ENCODE peak calls at places on chromosomes 12 and 14, in eight cellular contexts. F, B, V, O, N, A, S and Z are unnamed samples.
A peak's percentile ranks its signal among the peaks of the same experiment; 100 is the strongest.

GRCh38 chr14:25042362-25043299 is 7.3 kb downstream of the STXBP6 start:
- DNase-seq in F (peak; percentile 21), B (no peak), V (no peak), O (no peak), N (no peak), A (peak; percentile 28), S (no peak), Z (no peak)

GRCh38 chr14:101184104-101184455 is 280.6 kb upstream of the RTL1 start:
- DNase-seq in F (no peak), B (no peak), V (no peak), O (no peak), N (no peak), A (no peak), S (no peak), Z (peak; percentile 5)

GRCh38 chr14:38254565-38255407 is 1.1 kb downstream of the CLEC14A start:
- DNase-seq in F (peak; percentile 24), B (no peak), V (no peak), O (no peak), N (peak; percentile 16), A (peak; percentile 19), S (no peak), Z (no peak)

GRCh38 chr12:67766370-67766769 is 117.8 kb downstream of the DYRK2 start:
- DNase-seq in F (no peak), B (no peak), V (no peak), O (no peak), N (no peak), A (no peak), S (no peak), Z (no peak)

GRCh38 chr12:52876371-52876770 is 27.6 kb upstream of the KRT78 start:
- DNase-seq in F (no peak), B (no peak), V (no peak), O (no peak), N (peak; percentile 42), A (no peak), S (no peak), Z (no peak)

GRCh38 chr14:55482936-55483605 is 42.7 kb upstream of the TBPL2 start:
- DNase-seq in F (no peak), B (no peak), V (no peak), O (no peak), N (no peak), A (no peak), S (no peak), Z (no peak)

GRCh38 chr12:57765698-57766463 is 997 bp downstream of the CYP27B1 start:
- DNase-seq in F (no peak), B (no peak), V (no peak), O (no peak), N (no peak), A (no peak), S (no peak), Z (no peak)

GRCh38 chr12:47907851-47908454 is 3.2 kb upstream of the VDR start:
- DNase-seq in F (no peak), B (no peak), V (no peak), O (no peak), N (no peak), A (no peak), S (no peak), Z (no peak)

GRCh38 chr14:42930058-42930457 is 1323.4 kb downstream of the LRFN5 start:
- DNase-seq in F (peak; percentile 8), B (no peak), V (no peak), O (peak; percentile 39), N (peak; percentile 13), A (no peak), S (no peak), Z (no peak)

GRCh38 chr12:114335607-114336006 is 70.3 kb downstream of the TBX5 start:
- DNase-seq in F (no peak), B (no peak), V (no peak), O (no peak), N (no peak), A (no peak), S (no peak), Z (no peak)

GRCh38 chr12:13962699-13963098 is 18.7 kb downstream of the GRIN2B start:
- DNase-seq in F (no peak), B (peak; percentile 37), V (no peak), O (no peak), N (no peak), A (no peak), S (no peak), Z (no peak)

GRCh38 chr14:64736271-64737131 is 32.3 kb downstream of the PLEKHG3 start:
- DNase-seq in F (no peak), B (no peak), V (no peak), O (peak; percentile 90), N (peak; percentile 19), A (no peak), S (no peak), Z (no peak)

GRCh38 chr14:69260246-69260978 is 454 bp downstream of the GALNT16 start:
- DNase-seq in F (peak; percentile 47), B (no peak), V (peak; percentile 50), O (peak; percentile 22), N (no peak), A (no peak), S (no peak), Z (peak; percentile 30)

GRCh38 chr14:69259176-69259530 is 805 bp upstream of the GALNT16 start:
- DNase-seq in F (no peak), B (no peak), V (no peak), O (no peak), N (no peak), A (no peak), S (no peak), Z (no peak)

GRCh38 chr14:69261761-69262331 is 1.9 kb downstream of the GALNT16 start:
- DNase-seq in F (peak; percentile 28), B (no peak), V (no peak), O (no peak), N (peak; percentile 61), A (peak; percentile 54), S (no peak), Z (no peak)

GRCh38 chr14:69260979-69261605 is 1.1 kb downstream of the GALNT16 start:
- DNase-seq in F (peak; percentile 59), B (peak; percentile 55), V (peak; percentile 92), O (peak; percentile 40), N (peak; percentile 50), A (peak; percentile 48), S (no peak), Z (peak; percentile 89)

GRCh38 chr14:69259531-69260245 is at the start of gene GALNT16:
- DNase-seq in F (peak; percentile 69), B (no peak), V (peak; percentile 58), O (peak; percentile 22), N (peak; percentile 43), A (peak; percentile 51), S (no peak), Z (peak; percentile 39)
- TF ChIP-seq CTCF in F (no peak), B (no peak), V (no peak), O (peak; percentile 25), N (peak; percentile 64), A (peak; percentile 21), S (no peak), Z (no peak)

GRCh38 chr14:74527736-74528280 is 34.2 kb downstream of the ISCA2 start:
- DNase-seq in F (no peak), B (no peak), V (no peak), O (no peak), N (no peak), A (no peak), S (no peak), Z (no peak)

GRCh38 chr14:74528406-74528805 is 34.8 kb downstream of the ISCA2 start:
- DNase-seq in F (no peak), B (no peak), V (no peak), O (no peak), N (no peak), A (no peak), S (no peak), Z (no peak)

GRCh38 chr14:74525361-74525851 is 31.8 kb downstream of the ISCA2 start:
- DNase-seq in F (no peak), B (peak; percentile 65), V (no peak), O (no peak), N (no peak), A (no peak), S (no peak), Z (no peak)

GRCh38 chr14:74528886-74529285 is 35.3 kb downstream of the ISCA2 start:
- DNase-seq in F (no peak), B (no peak), V (no peak), O (no peak), N (no peak), A (no peak), S (no peak), Z (no peak)

DNA sequence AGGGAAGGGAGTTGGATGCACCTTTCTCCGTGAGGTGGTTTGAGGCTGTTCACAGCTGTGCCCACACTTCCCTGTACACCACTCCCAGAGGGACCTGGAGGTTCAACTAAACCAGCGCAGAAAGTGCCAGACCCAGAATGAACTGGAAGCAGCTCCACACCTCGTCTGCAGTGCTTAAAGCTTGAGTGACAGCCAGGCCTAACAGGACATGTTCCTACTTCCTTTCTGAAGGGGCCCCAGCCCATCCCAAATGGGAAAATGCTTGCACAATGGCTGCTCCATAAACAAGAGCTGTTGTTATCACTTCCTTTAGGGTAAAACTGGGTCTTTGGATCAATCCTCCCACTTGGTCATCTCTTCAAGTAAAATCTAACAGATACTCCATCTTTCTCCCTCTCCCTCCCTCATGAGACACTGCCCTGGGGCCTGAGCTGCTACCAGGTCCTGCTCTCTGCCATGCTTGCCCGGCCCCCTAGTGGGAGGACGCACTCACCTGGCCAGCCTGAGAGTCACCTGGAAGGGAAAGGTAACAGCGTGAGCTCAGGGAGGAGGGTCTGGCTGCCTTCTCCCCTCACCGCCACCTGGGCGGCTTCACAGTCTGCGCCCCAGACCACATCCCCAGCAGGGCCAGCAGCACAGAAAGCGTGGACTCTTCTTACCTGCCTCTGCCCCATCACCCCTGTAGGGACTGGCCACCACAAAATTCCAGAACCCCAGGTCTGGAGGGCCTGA is 33.5 kb downstream of the ISCA2 start:
- DNase-seq in F (no peak), B (no peak), V (no peak), O (no peak), N (no peak), A (no peak), S (no peak), Z (no peak)
- TF ChIP-seq CTCF in F (no peak), B (no peak), V (no peak), O (no peak), N (no peak), A (no peak), S (no peak), Z (no peak)

DNA sequence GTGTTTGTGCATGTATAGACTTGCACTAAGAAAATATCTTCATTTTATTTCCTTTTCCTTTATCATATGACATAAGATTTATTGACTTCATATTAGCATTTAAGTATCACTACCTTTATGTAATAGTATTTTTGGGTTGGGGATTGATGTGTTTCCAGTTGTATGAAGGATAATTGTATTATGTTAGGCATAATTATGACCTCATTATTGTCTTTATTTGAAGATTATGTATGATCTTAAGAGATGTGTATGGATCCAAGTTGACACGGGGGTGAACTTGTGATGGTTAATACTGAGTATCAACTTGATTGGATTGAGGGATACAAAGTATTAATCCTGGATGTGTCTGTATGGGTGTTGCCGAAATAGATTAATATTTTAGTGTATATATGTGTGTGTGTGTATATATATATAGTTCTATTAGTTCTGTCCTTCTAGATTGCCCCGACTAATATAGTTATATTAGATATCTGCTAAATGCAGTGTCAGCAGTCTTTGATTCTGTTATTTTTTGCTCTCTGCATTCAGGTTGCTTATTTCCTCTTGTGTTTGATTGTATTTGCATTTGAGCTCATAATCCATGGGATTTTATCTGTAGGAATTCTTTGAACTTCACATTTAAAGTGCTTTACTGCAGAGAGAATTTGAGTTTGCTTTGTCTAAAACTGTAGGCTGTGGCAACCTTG is 211.0 kb downstream of the TMEM117 start:
- DNase-seq in F (no peak), B (no peak), V (no peak), O (no peak), N (no peak), A (no peak), S (no peak), Z (no peak)
- TF ChIP-seq CTCF in F (no peak), B (no peak), V (no peak), O (no peak), N (no peak), A (no peak), S (no peak), Z (no peak)

GRCh38 chr14:104765517-104765916 is 12.6 kb downstream of the SIVA1 start:
- DNase-seq in F (no peak), B (no peak), V (no peak), O (no peak), N (no peak), A (no peak), S (no peak), Z (no peak)
- TF ChIP-seq CTCF in F (no peak), B (no peak), V (no peak), O (no peak), N (no peak), A (no peak), S (no peak), Z (no peak)